ENCODE peak calls at places on chromosomes 7 and 10, in nine cellular contexts. One of them, this sample, is unnamed.

GRCh38 chr10:17375936-17376584 is 78.3 kb downstream of the ST8SIA6 start:
- DNase-seq in posterior cingulate gyrus: no peak
- DNase-seq in stimulated activated CD8-positive, alpha-beta memory T cell treated with anti-CD3 and anti-CD28 coated beads, Interleukin-15, amount 100 ng/mL, for 1 hour: no peak
- DNase-seq in HS-27A: no peak
- DNase-seq in cardiac fibroblast: peak; percentile 15
- DNase-seq in neuronal stem cell: no peak
- DNase-seq in hepatic stellate cell: peak; percentile 8
- DNase-seq in HEK293T: peak; percentile 28
- DNase-seq in nephron progenitor cell: peak; percentile 25
- DNase-seq in this sample: no peak

GRCh38 chr10:124745678-124746077 is 1.5 kb upstream of the FAM53B start:
- DNase-seq in posterior cingulate gyrus: no peak
- DNase-seq in stimulated activated CD8-positive, alpha-beta memory T cell treated with anti-CD3 and anti-CD28 coated beads, Interleukin-15, amount 100 ng/mL, for 1 hour: no peak
- DNase-seq in HS-27A: no peak
- DNase-seq in cardiac fibroblast: peak; percentile 77
- DNase-seq in neuronal stem cell: no peak
- DNase-seq in hepatic stellate cell: peak; percentile 47
- DNase-seq in HEK293T: no peak
- DNase-seq in nephron progenitor cell: no peak
- DNase-seq in this sample: no peak

GRCh38 chr10:4059471-4060138 is 274.6 kb upstream of the KLF6 start:
- DNase-seq in posterior cingulate gyrus: no peak
- DNase-seq in stimulated activated CD8-positive, alpha-beta memory T cell treated with anti-CD3 and anti-CD28 coated beads, Interleukin-15, amount 100 ng/mL, for 1 hour: no peak
- DNase-seq in HS-27A: no peak
- DNase-seq in cardiac fibroblast: no peak
- DNase-seq in neuronal stem cell: no peak
- DNase-seq in hepatic stellate cell: no peak
- DNase-seq in HEK293T: no peak
- DNase-seq in nephron progenitor cell: no peak
- DNase-seq in this sample: no peak

GRCh38 chr10:33293081-33293480 is 41.4 kb downstream of the NRP1 start:
- DNase-seq in posterior cingulate gyrus: no peak
- DNase-seq in stimulated activated CD8-positive, alpha-beta memory T cell treated with anti-CD3 and anti-CD28 coated beads, Interleukin-15, amount 100 ng/mL, for 1 hour: no peak
- DNase-seq in HS-27A: no peak
- DNase-seq in cardiac fibroblast: no peak
- DNase-seq in neuronal stem cell: no peak
- DNase-seq in hepatic stellate cell: no peak
- DNase-seq in HEK293T: no peak
- DNase-seq in nephron progenitor cell: no peak
- DNase-seq in this sample: no peak

GRCh38 chr10:131242007-131242406 is 69.5 kb downstream of the TCERG1L start:
- DNase-seq in posterior cingulate gyrus: peak; percentile 31
- DNase-seq in stimulated activated CD8-positive, alpha-beta memory T cell treated with anti-CD3 and anti-CD28 coated beads, Interleukin-15, amount 100 ng/mL, for 1 hour: no peak
- DNase-seq in HS-27A: no peak
- DNase-seq in cardiac fibroblast: no peak
- DNase-seq in neuronal stem cell: peak; percentile 27
- DNase-seq in hepatic stellate cell: no peak
- DNase-seq in HEK293T: peak; percentile 63
- DNase-seq in nephron progenitor cell: peak; percentile 70
- DNase-seq in this sample: no peak

GRCh38 chr10:114825513-114826253 is 4.1 kb downstream of the FHIP2A start:
- DNase-seq in posterior cingulate gyrus: no peak
- DNase-seq in stimulated activated CD8-positive, alpha-beta memory T cell treated with anti-CD3 and anti-CD28 coated beads, Interleukin-15, amount 100 ng/mL, for 1 hour: no peak
- DNase-seq in HS-27A: peak; percentile 86
- DNase-seq in cardiac fibroblast: peak; percentile 77
- DNase-seq in neuronal stem cell: no peak
- DNase-seq in hepatic stellate cell: peak; percentile 67
- DNase-seq in HEK293T: no peak
- DNase-seq in nephron progenitor cell: no peak
- DNase-seq in this sample: no peak

GRCh38 chr7:53426145-53426750 is 390.8 kb downstream of the POM121L12 start:
- DNase-seq in posterior cingulate gyrus: no peak
- DNase-seq in stimulated activated CD8-positive, alpha-beta memory T cell treated with anti-CD3 and anti-CD28 coated beads, Interleukin-15, amount 100 ng/mL, for 1 hour: no peak
- DNase-seq in HS-27A: no peak
- DNase-seq in cardiac fibroblast: no peak
- DNase-seq in neuronal stem cell: peak; percentile 3
- DNase-seq in hepatic stellate cell: no peak
- DNase-seq in HEK293T: no peak
- DNase-seq in nephron progenitor cell: no peak
- DNase-seq in this sample: no peak

GRCh38 chr10:60208676-60209269 is 180.9 kb downstream of the ANK3 start:
- DNase-seq in posterior cingulate gyrus: no peak
- DNase-seq in stimulated activated CD8-positive, alpha-beta memory T cell treated with anti-CD3 and anti-CD28 coated beads, Interleukin-15, amount 100 ng/mL, for 1 hour: no peak
- DNase-seq in HS-27A: no peak
- DNase-seq in cardiac fibroblast: peak; percentile 63
- DNase-seq in neuronal stem cell: peak; percentile 12
- DNase-seq in hepatic stellate cell: no peak
- DNase-seq in HEK293T: peak; percentile 20
- DNase-seq in nephron progenitor cell: no peak
- DNase-seq in this sample: no peak

GRCh38 chr10:85611093-85611740 is 755.4 kb downstream of the GRID1 start:
- DNase-seq in posterior cingulate gyrus: no peak
- DNase-seq in stimulated activated CD8-positive, alpha-beta memory T cell treated with anti-CD3 and anti-CD28 coated beads, Interleukin-15, amount 100 ng/mL, for 1 hour: no peak
- DNase-seq in HS-27A: no peak
- DNase-seq in cardiac fibroblast: no peak
- DNase-seq in neuronal stem cell: peak; percentile 14
- DNase-seq in hepatic stellate cell: no peak
- DNase-seq in HEK293T: no peak
- DNase-seq in nephron progenitor cell: no peak
- DNase-seq in this sample: peak; percentile 40

GRCh38 chr7:1944619-1945210 is 274.6 kb downstream of the ELFN1 start:
- DNase-seq in posterior cingulate gyrus: peak; percentile 70
- DNase-seq in stimulated activated CD8-positive, alpha-beta memory T cell treated with anti-CD3 and anti-CD28 coated beads, Interleukin-15, amount 100 ng/mL, for 1 hour: no peak
- DNase-seq in HS-27A: no peak
- DNase-seq in cardiac fibroblast: no peak
- DNase-seq in neuronal stem cell: no peak
- DNase-seq in hepatic stellate cell: no peak
- DNase-seq in HEK293T: no peak
- DNase-seq in nephron progenitor cell: no peak
- DNase-seq in this sample: no peak

GRCh38 chr7:2734084-2734601 is 46.1 kb downstream of the AMZ1 start:
- DNase-seq in posterior cingulate gyrus: no peak
- DNase-seq in stimulated activated CD8-positive, alpha-beta memory T cell treated with anti-CD3 and anti-CD28 coated beads, Interleukin-15, amount 100 ng/mL, for 1 hour: no peak
- DNase-seq in HS-27A: no peak
- DNase-seq in cardiac fibroblast: no peak
- DNase-seq in neuronal stem cell: no peak
- DNase-seq in hepatic stellate cell: no peak
- DNase-seq in HEK293T: no peak
- DNase-seq in nephron progenitor cell: no peak
- DNase-seq in this sample: no peak

GRCh38 chr10:62638062-62638477 is 166.4 kb upstream of the ADO start:
- DNase-seq in posterior cingulate gyrus: no peak
- DNase-seq in stimulated activated CD8-positive, alpha-beta memory T cell treated with anti-CD3 and anti-CD28 coated beads, Interleukin-15, amount 100 ng/mL, for 1 hour: no peak
- DNase-seq in HS-27A: no peak
- DNase-seq in cardiac fibroblast: peak; percentile 81
- DNase-seq in neuronal stem cell: no peak
- DNase-seq in hepatic stellate cell: no peak
- DNase-seq in HEK293T: no peak
- DNase-seq in nephron progenitor cell: no peak
- DNase-seq in this sample: no peak

GRCh38 chr10:121709674-121710073 is 111.4 kb upstream of the FGFR2 start:
- DNase-seq in posterior cingulate gyrus: no peak
- DNase-seq in stimulated activated CD8-positive, alpha-beta memory T cell treated with anti-CD3 and anti-CD28 coated beads, Interleukin-15, amount 100 ng/mL, for 1 hour: no peak
- DNase-seq in HS-27A: no peak
- DNase-seq in cardiac fibroblast: peak; percentile 87
- DNase-seq in neuronal stem cell: no peak
- DNase-seq in hepatic stellate cell: peak; percentile 8
- DNase-seq in HEK293T: no peak
- DNase-seq in nephron progenitor cell: no peak
- DNase-seq in this sample: no peak

GRCh38 chr7:2687881-2688318 is at the start of gene AMZ1:
- DNase-seq in posterior cingulate gyrus: no peak
- DNase-seq in stimulated activated CD8-positive, alpha-beta memory T cell treated with anti-CD3 and anti-CD28 coated beads, Interleukin-15, amount 100 ng/mL, for 1 hour: no peak
- DNase-seq in HS-27A: no peak
- DNase-seq in cardiac fibroblast: no peak
- DNase-seq in neuronal stem cell: no peak
- DNase-seq in hepatic stellate cell: peak; percentile 74
- DNase-seq in HEK293T: no peak
- DNase-seq in nephron progenitor cell: peak; percentile 52
- DNase-seq in this sample: no peak

GRCh38 chr10:73467210-73467609 is 28.6 kb downstream of the PPP3CB start:
- DNase-seq in posterior cingulate gyrus: no peak
- DNase-seq in stimulated activated CD8-positive, alpha-beta memory T cell treated with anti-CD3 and anti-CD28 coated beads, Interleukin-15, amount 100 ng/mL, for 1 hour: no peak
- DNase-seq in HS-27A: no peak
- DNase-seq in cardiac fibroblast: no peak
- DNase-seq in neuronal stem cell: no peak
- DNase-seq in hepatic stellate cell: no peak
- DNase-seq in HEK293T: no peak
- DNase-seq in nephron progenitor cell: no peak
- DNase-seq in this sample: no peak

GRCh38 chr10:28393956-28394568 is 91.2 kb upstream of the MPP7 start:
- DNase-seq in posterior cingulate gyrus: no peak
- DNase-seq in stimulated activated CD8-positive, alpha-beta memory T cell treated with anti-CD3 and anti-CD28 coated beads, Interleukin-15, amount 100 ng/mL, for 1 hour: peak; percentile 35
- DNase-seq in HS-27A: no peak
- DNase-seq in cardiac fibroblast: peak; percentile 72
- DNase-seq in neuronal stem cell: peak; percentile 74
- DNase-seq in hepatic stellate cell: peak; percentile 35
- DNase-seq in HEK293T: peak; percentile 63
- DNase-seq in nephron progenitor cell: peak; percentile 74
- DNase-seq in this sample: no peak

GRCh38 chr7:3408814-3409595 is 108.0 kb downstream of the SDK1 start:
- DNase-seq in posterior cingulate gyrus: no peak
- DNase-seq in stimulated activated CD8-positive, alpha-beta memory T cell treated with anti-CD3 and anti-CD28 coated beads, Interleukin-15, amount 100 ng/mL, for 1 hour: no peak
- DNase-seq in HS-27A: no peak
- DNase-seq in cardiac fibroblast: no peak
- DNase-seq in neuronal stem cell: no peak
- DNase-seq in hepatic stellate cell: no peak
- DNase-seq in HEK293T: no peak
- DNase-seq in nephron progenitor cell: no peak
- DNase-seq in this sample: no peak

GRCh38 chr7:35875292-35875691 is 74.4 kb downstream of the SEPTIN7 start:
- DNase-seq in posterior cingulate gyrus: no peak
- DNase-seq in stimulated activated CD8-positive, alpha-beta memory T cell treated with anti-CD3 and anti-CD28 coated beads, Interleukin-15, amount 100 ng/mL, for 1 hour: no peak
- DNase-seq in HS-27A: no peak
- DNase-seq in cardiac fibroblast: peak; percentile 53
- DNase-seq in neuronal stem cell: no peak
- DNase-seq in hepatic stellate cell: peak; percentile 13
- DNase-seq in HEK293T: no peak
- DNase-seq in nephron progenitor cell: no peak
- DNase-seq in this sample: no peak

GRCh38 chr7:5419523-5420107 is 4.0 kb downstream of the TNRC18 start:
- DNase-seq in posterior cingulate gyrus: no peak
- DNase-seq in stimulated activated CD8-positive, alpha-beta memory T cell treated with anti-CD3 and anti-CD28 coated beads, Interleukin-15, amount 100 ng/mL, for 1 hour: no peak
- DNase-seq in HS-27A: no peak
- DNase-seq in cardiac fibroblast: peak; percentile 27
- DNase-seq in neuronal stem cell: peak; percentile 73
- DNase-seq in hepatic stellate cell: no peak
- DNase-seq in HEK293T: no peak
- DNase-seq in nephron progenitor cell: peak; percentile 43
- DNase-seq in this sample: no peak

GRCh38 chr10:55500931-55501559 is 700.0 kb upstream of the PCDH15 start:
- DNase-seq in posterior cingulate gyrus: no peak
- DNase-seq in stimulated activated CD8-positive, alpha-beta memory T cell treated with anti-CD3 and anti-CD28 coated beads, Interleukin-15, amount 100 ng/mL, for 1 hour: no peak
- DNase-seq in HS-27A: no peak
- DNase-seq in cardiac fibroblast: peak; percentile 13
- DNase-seq in neuronal stem cell: peak; percentile 37
- DNase-seq in hepatic stellate cell: no peak
- DNase-seq in HEK293T: peak; percentile 38
- DNase-seq in nephron progenitor cell: peak; percentile 55
- DNase-seq in this sample: no peak

GRCh38 chr10:30751678-30752331 is 122.3 kb upstream of the LYZL2 start:
- DNase-seq in posterior cingulate gyrus: peak; percentile 97
- DNase-seq in stimulated activated CD8-positive, alpha-beta memory T cell treated with anti-CD3 and anti-CD28 coated beads, Interleukin-15, amount 100 ng/mL, for 1 hour: peak; percentile 34
- DNase-seq in HS-27A: no peak
- DNase-seq in cardiac fibroblast: peak; percentile 74
- DNase-seq in neuronal stem cell: peak; percentile 59
- DNase-seq in hepatic stellate cell: no peak
- DNase-seq in HEK293T: no peak
- DNase-seq in nephron progenitor cell: peak; percentile 74
- DNase-seq in this sample: no peak

GRCh38 chr7:32481176-32481575 is 9.0 kb downstream of the LSM5 start:
- DNase-seq in posterior cingulate gyrus: no peak
- DNase-seq in stimulated activated CD8-positive, alpha-beta memory T cell treated with anti-CD3 and anti-CD28 coated beads, Interleukin-15, amount 100 ng/mL, for 1 hour: no peak
- DNase-seq in HS-27A: no peak
- DNase-seq in cardiac fibroblast: no peak
- DNase-seq in neuronal stem cell: no peak
- DNase-seq in hepatic stellate cell: no peak
- DNase-seq in HEK293T: no peak
- DNase-seq in nephron progenitor cell: no peak
- DNase-seq in this sample: no peak

GRCh38 chr7:33886100-33886623 is 19.2 kb upstream of the BMPER start:
- DNase-seq in posterior cingulate gyrus: no peak
- DNase-seq in stimulated activated CD8-positive, alpha-beta memory T cell treated with anti-CD3 and anti-CD28 coated beads, Interleukin-15, amount 100 ng/mL, for 1 hour: no peak
- DNase-seq in HS-27A: no peak
- DNase-seq in cardiac fibroblast: no peak
- DNase-seq in neuronal stem cell: no peak
- DNase-seq in hepatic stellate cell: no peak
- DNase-seq in HEK293T: peak; percentile 81
- DNase-seq in nephron progenitor cell: peak; percentile 58
- DNase-seq in this sample: no peak

GRCh38 chr10:15864419-15864818 is 4.1 kb upstream of the MINDY3 start:
- DNase-seq in posterior cingulate gyrus: no peak
- DNase-seq in stimulated activated CD8-positive, alpha-beta memory T cell treated with anti-CD3 and anti-CD28 coated beads, Interleukin-15, amount 100 ng/mL, for 1 hour: no peak
- DNase-seq in HS-27A: no peak
- DNase-seq in cardiac fibroblast: no peak
- DNase-seq in neuronal stem cell: no peak
- DNase-seq in hepatic stellate cell: no peak
- DNase-seq in HEK293T: no peak
- DNase-seq in nephron progenitor cell: no peak
- DNase-seq in this sample: no peak

GRCh38 chr7:54426406-54426805 is 115.8 kb upstream of the VSTM2A start:
- DNase-seq in posterior cingulate gyrus: no peak
- DNase-seq in stimulated activated CD8-positive, alpha-beta memory T cell treated with anti-CD3 and anti-CD28 coated beads, Interleukin-15, amount 100 ng/mL, for 1 hour: no peak
- DNase-seq in HS-27A: no peak
- DNase-seq in cardiac fibroblast: no peak
- DNase-seq in neuronal stem cell: no peak
- DNase-seq in hepatic stellate cell: no peak
- DNase-seq in HEK293T: no peak
- DNase-seq in nephron progenitor cell: no peak
- DNase-seq in this sample: no peak

GRCh38 chr7:92517626-92518025 is 10.7 kb downstream of the PEX1 start:
- DNase-seq in posterior cingulate gyrus: no peak
- DNase-seq in stimulated activated CD8-positive, alpha-beta memory T cell treated with anti-CD3 and anti-CD28 coated beads, Interleukin-15, amount 100 ng/mL, for 1 hour: no peak
- DNase-seq in HS-27A: no peak
- DNase-seq in cardiac fibroblast: no peak
- DNase-seq in neuronal stem cell: no peak
- DNase-seq in hepatic stellate cell: no peak
- DNase-seq in HEK293T: no peak
- DNase-seq in nephron progenitor cell: no peak
- DNase-seq in this sample: no peak